ENCODE peak calls at places on chromosome 10, in six cellular contexts. One of them, this sample, is unnamed.

GRCh38 chr10:81724431-81724830 is 150.6 kb upstream of the NRG3 start:
- ATAC-seq in activated naive CD8-positive, alpha-beta T cell treated with anti-CD3 and anti-CD28 coated beads, Interleukin-2, amount 10 ng/mL, durations not matched to agents 7 days and 5 days: peak
- ATAC-seq in lung: no peak
- ATAC-seq in Right ventricle myocardium superior: no peak
- ATAC-seq in activated CD4-positive, alpha-beta T cell treated with anti-CD3 and anti-CD28 coated beads for 36 hours: peak
- ATAC-seq in A549: no peak
- ATAC-seq in this sample: peak

GRCh38 chr10:122407375-122408125 is 33.0 kb downstream of the PLEKHA1 start:
- ATAC-seq in activated naive CD8-positive, alpha-beta T cell treated with anti-CD3 and anti-CD28 coated beads, Interleukin-2, amount 10 ng/mL, durations not matched to agents 7 days and 5 days: no peak
- ATAC-seq in activated CD4-positive, alpha-beta T cell treated with anti-CD3 and anti-CD28 coated beads for 36 hours: peak
- ATAC-seq in A549: no peak
- ATAC-seq in lung: no peak
- ATAC-seq in Right ventricle myocardium superior: no peak
- ATAC-seq in this sample: no peak

GRCh38 chr10:80630324-80630723 is 92.6 kb downstream of the SH2D4B start:
- ATAC-seq in lung: no peak
- ATAC-seq in activated CD4-positive, alpha-beta T cell treated with anti-CD3 and anti-CD28 coated beads for 36 hours: no peak
- ATAC-seq in A549: no peak
- ATAC-seq in activated naive CD8-positive, alpha-beta T cell treated with anti-CD3 and anti-CD28 coated beads, Interleukin-2, amount 10 ng/mL, durations not matched to agents 7 days and 5 days: no peak
- ATAC-seq in Right ventricle myocardium superior: no peak
- ATAC-seq in this sample: no peak

GRCh38 chr10:109886037-109886787 is 37.1 kb downstream of the XPNPEP1 start:
- ATAC-seq in lung: no peak
- ATAC-seq in activated CD4-positive, alpha-beta T cell treated with anti-CD3 and anti-CD28 coated beads for 36 hours: no peak
- ATAC-seq in Right ventricle myocardium superior: no peak
- ATAC-seq in activated naive CD8-positive, alpha-beta T cell treated with anti-CD3 and anti-CD28 coated beads, Interleukin-2, amount 10 ng/mL, durations not matched to agents 7 days and 5 days: no peak
- ATAC-seq in A549: no peak
- ATAC-seq in this sample: no peak

GRCh38 chr10:74384615-74385213 is 233.7 kb downstream of the ADK start:
- ATAC-seq in activated CD4-positive, alpha-beta T cell treated with anti-CD3 and anti-CD28 coated beads for 36 hours: no peak
- ATAC-seq in Right ventricle myocardium superior: no peak
- ATAC-seq in activated naive CD8-positive, alpha-beta T cell treated with anti-CD3 and anti-CD28 coated beads, Interleukin-2, amount 10 ng/mL, durations not matched to agents 7 days and 5 days: no peak
- ATAC-seq in A549: no peak
- ATAC-seq in lung: no peak
- ATAC-seq in this sample: no peak

GRCh38 chr10:99534939-99535763 is 2.4 kb downstream of the NKX2-3 start:
- ATAC-seq in activated naive CD8-positive, alpha-beta T cell treated with anti-CD3 and anti-CD28 coated beads, Interleukin-2, amount 10 ng/mL, durations not matched to agents 7 days and 5 days: no peak
- ATAC-seq in A549: peak
- ATAC-seq in lung: peak
- ATAC-seq in activated CD4-positive, alpha-beta T cell treated with anti-CD3 and anti-CD28 coated beads for 36 hours: peak
- ATAC-seq in Right ventricle myocardium superior: peak
- ATAC-seq in this sample: peak

GRCh38 chr10:72037811-72038210 is 50.5 kb downstream of the SPOCK2 start:
- ATAC-seq in A549: no peak
- ATAC-seq in activated CD4-positive, alpha-beta T cell treated with anti-CD3 and anti-CD28 coated beads for 36 hours: no peak
- ATAC-seq in Right ventricle myocardium superior: no peak
- ATAC-seq in activated naive CD8-positive, alpha-beta T cell treated with anti-CD3 and anti-CD28 coated beads, Interleukin-2, amount 10 ng/mL, durations not matched to agents 7 days and 5 days: no peak
- ATAC-seq in lung: no peak
- ATAC-seq in this sample: no peak

GRCh38 chr10:3172081-3172445 is 519 bp downstream of the PITRM1 start:
- ATAC-seq in A549: peak
- ATAC-seq in activated naive CD8-positive, alpha-beta T cell treated with anti-CD3 and anti-CD28 coated beads, Interleukin-2, amount 10 ng/mL, durations not matched to agents 7 days and 5 days: no peak
- ATAC-seq in lung: no peak
- ATAC-seq in Right ventricle myocardium superior: peak
- ATAC-seq in activated CD4-positive, alpha-beta T cell treated with anti-CD3 and anti-CD28 coated beads for 36 hours: peak
- ATAC-seq in this sample: no peak

GRCh38 chr10:18140957-18141888 is 999 bp downstream of the CACNB2 start:
- ATAC-seq in activated naive CD8-positive, alpha-beta T cell treated with anti-CD3 and anti-CD28 coated beads, Interleukin-2, amount 10 ng/mL, durations not matched to agents 7 days and 5 days: no peak
- ATAC-seq in Right ventricle myocardium superior: peak
- ATAC-seq in A549: peak
- ATAC-seq in lung: no peak
- ATAC-seq in activated CD4-positive, alpha-beta T cell treated with anti-CD3 and anti-CD28 coated beads for 36 hours: no peak
- ATAC-seq in this sample: no peak

GRCh38 chr10:109912335-109913282 is 10.7 kb downstream of the XPNPEP1 start:
- ATAC-seq in lung: no peak
- ATAC-seq in activated CD4-positive, alpha-beta T cell treated with anti-CD3 and anti-CD28 coated beads for 36 hours: no peak
- ATAC-seq in Right ventricle myocardium superior: no peak
- ATAC-seq in activated naive CD8-positive, alpha-beta T cell treated with anti-CD3 and anti-CD28 coated beads, Interleukin-2, amount 10 ng/mL, durations not matched to agents 7 days and 5 days: no peak
- ATAC-seq in A549: no peak
- ATAC-seq in this sample: peak

GRCh38 chr10:74888947-74889661 is 62.7 kb downstream of the KAT6B start:
- ATAC-seq in Right ventricle myocardium superior: peak
- ATAC-seq in activated CD4-positive, alpha-beta T cell treated with anti-CD3 and anti-CD28 coated beads for 36 hours: no peak
- ATAC-seq in lung: no peak
- ATAC-seq in A549: peak
- ATAC-seq in activated naive CD8-positive, alpha-beta T cell treated with anti-CD3 and anti-CD28 coated beads, Interleukin-2, amount 10 ng/mL, durations not matched to agents 7 days and 5 days: no peak
- ATAC-seq in this sample: no peak

GRCh38 chr10:61016007-61016406 is 72.0 kb upstream of the RHOBTB1 start:
- ATAC-seq in activated naive CD8-positive, alpha-beta T cell treated with anti-CD3 and anti-CD28 coated beads, Interleukin-2, amount 10 ng/mL, durations not matched to agents 7 days and 5 days: no peak
- ATAC-seq in activated CD4-positive, alpha-beta T cell treated with anti-CD3 and anti-CD28 coated beads for 36 hours: no peak
- ATAC-seq in Right ventricle myocardium superior: no peak
- ATAC-seq in lung: no peak
- ATAC-seq in A549: no peak
- ATAC-seq in this sample: no peak

GRCh38 chr10:6211341-6212265 is 8.9 kb downstream of the PFKFB3 start:
- ATAC-seq in A549: peak
- ATAC-seq in activated naive CD8-positive, alpha-beta T cell treated with anti-CD3 and anti-CD28 coated beads, Interleukin-2, amount 10 ng/mL, durations not matched to agents 7 days and 5 days: no peak
- ATAC-seq in lung: no peak
- ATAC-seq in Right ventricle myocardium superior: peak
- ATAC-seq in activated CD4-positive, alpha-beta T cell treated with anti-CD3 and anti-CD28 coated beads for 36 hours: no peak
- ATAC-seq in this sample: no peak

GRCh38 chr10:69663548-69663947 is 33.5 kb downstream of the FAM241B start:
- ATAC-seq in activated CD4-positive, alpha-beta T cell treated with anti-CD3 and anti-CD28 coated beads for 36 hours: no peak
- ATAC-seq in activated naive CD8-positive, alpha-beta T cell treated with anti-CD3 and anti-CD28 coated beads, Interleukin-2, amount 10 ng/mL, durations not matched to agents 7 days and 5 days: no peak
- ATAC-seq in lung: no peak
- ATAC-seq in Right ventricle myocardium superior: no peak
- ATAC-seq in A549: peak
- ATAC-seq in this sample: no peak

GRCh38 chr10:23198940-23199767 is 7.0 kb downstream of the PTF1A start:
- ATAC-seq in activated CD4-positive, alpha-beta T cell treated with anti-CD3 and anti-CD28 coated beads for 36 hours: no peak
- ATAC-seq in activated naive CD8-positive, alpha-beta T cell treated with anti-CD3 and anti-CD28 coated beads, Interleukin-2, amount 10 ng/mL, durations not matched to agents 7 days and 5 days: no peak
- ATAC-seq in Right ventricle myocardium superior: no peak
- ATAC-seq in lung: no peak
- ATAC-seq in A549: peak
- ATAC-seq in this sample: no peak

GRCh38 chr10:77548157-77548556 is 89.5 kb downstream of the KCNMA1 start:
- ATAC-seq in A549: no peak
- ATAC-seq in lung: no peak
- ATAC-seq in activated naive CD8-positive, alpha-beta T cell treated with anti-CD3 and anti-CD28 coated beads, Interleukin-2, amount 10 ng/mL, durations not matched to agents 7 days and 5 days: no peak
- ATAC-seq in Right ventricle myocardium superior: peak
- ATAC-seq in activated CD4-positive, alpha-beta T cell treated with anti-CD3 and anti-CD28 coated beads for 36 hours: no peak
- ATAC-seq in this sample: no peak

GRCh38 chr10:101346177-101346576 is 7.8 kb upstream of the BTRC start:
- ATAC-seq in lung: no peak
- ATAC-seq in activated CD4-positive, alpha-beta T cell treated with anti-CD3 and anti-CD28 coated beads for 36 hours: no peak
- ATAC-seq in A549: no peak
- ATAC-seq in Right ventricle myocardium superior: no peak
- ATAC-seq in activated naive CD8-positive, alpha-beta T cell treated with anti-CD3 and anti-CD28 coated beads, Interleukin-2, amount 10 ng/mL, durations not matched to agents 7 days and 5 days: no peak
- ATAC-seq in this sample: no peak

GRCh38 chr10:23230582-23230981 is 38.5 kb downstream of the PTF1A start:
- ATAC-seq in activated naive CD8-positive, alpha-beta T cell treated with anti-CD3 and anti-CD28 coated beads, Interleukin-2, amount 10 ng/mL, durations not matched to agents 7 days and 5 days: no peak
- ATAC-seq in lung: no peak
- ATAC-seq in activated CD4-positive, alpha-beta T cell treated with anti-CD3 and anti-CD28 coated beads for 36 hours: no peak
- ATAC-seq in Right ventricle myocardium superior: no peak
- ATAC-seq in A549: no peak
- ATAC-seq in this sample: no peak

GRCh38 chr10:12914111-12914510 is 87.4 kb downstream of the CCDC3 start:
- ATAC-seq in A549: no peak
- ATAC-seq in activated CD4-positive, alpha-beta T cell treated with anti-CD3 and anti-CD28 coated beads for 36 hours: peak
- ATAC-seq in lung: no peak
- ATAC-seq in activated naive CD8-positive, alpha-beta T cell treated with anti-CD3 and anti-CD28 coated beads, Interleukin-2, amount 10 ng/mL, durations not matched to agents 7 days and 5 days: no peak
- ATAC-seq in Right ventricle myocardium superior: no peak
- ATAC-seq in this sample: no peak

GRCh38 chr10:114458955-114459354 is 54.7 kb upstream of the AFAP1L2 start:
- ATAC-seq in activated naive CD8-positive, alpha-beta T cell treated with anti-CD3 and anti-CD28 coated beads, Interleukin-2, amount 10 ng/mL, durations not matched to agents 7 days and 5 days: peak
- ATAC-seq in lung: no peak
- ATAC-seq in A549: peak
- ATAC-seq in activated CD4-positive, alpha-beta T cell treated with anti-CD3 and anti-CD28 coated beads for 36 hours: peak
- ATAC-seq in Right ventricle myocardium superior: peak
- ATAC-seq in this sample: no peak

GRCh38 chr10:97336942-97337719 is 2.6 kb upstream of the FRAT2 start:
- ATAC-seq in activated naive CD8-positive, alpha-beta T cell treated with anti-CD3 and anti-CD28 coated beads, Interleukin-2, amount 10 ng/mL, durations not matched to agents 7 days and 5 days: no peak
- ATAC-seq in A549: no peak
- ATAC-seq in lung: no peak
- ATAC-seq in Right ventricle myocardium superior: no peak
- ATAC-seq in activated CD4-positive, alpha-beta T cell treated with anti-CD3 and anti-CD28 coated beads for 36 hours: no peak
- ATAC-seq in this sample: no peak

GRCh38 chr10:94299417-94299816 is 63.3 kb downstream of the NOC3L start:
- ATAC-seq in lung: no peak
- ATAC-seq in activated CD4-positive, alpha-beta T cell treated with anti-CD3 and anti-CD28 coated beads for 36 hours: peak
- ATAC-seq in activated naive CD8-positive, alpha-beta T cell treated with anti-CD3 and anti-CD28 coated beads, Interleukin-2, amount 10 ng/mL, durations not matched to agents 7 days and 5 days: peak
- ATAC-seq in A549: no peak
- ATAC-seq in Right ventricle myocardium superior: no peak
- ATAC-seq in this sample: peak

GRCh38 chr10:72310636-72311035 is 36.9 kb downstream of the DDIT4 start:
- ATAC-seq in activated naive CD8-positive, alpha-beta T cell treated with anti-CD3 and anti-CD28 coated beads, Interleukin-2, amount 10 ng/mL, durations not matched to agents 7 days and 5 days: no peak
- ATAC-seq in Right ventricle myocardium superior: peak
- ATAC-seq in A549: peak
- ATAC-seq in lung: no peak
- ATAC-seq in activated CD4-positive, alpha-beta T cell treated with anti-CD3 and anti-CD28 coated beads for 36 hours: no peak
- ATAC-seq in this sample: no peak

GRCh38 chr10:122338609-122339441 is 35.7 kb upstream of the PLEKHA1 start:
- ATAC-seq in A549: no peak
- ATAC-seq in lung: no peak
- ATAC-seq in Right ventricle myocardium superior: peak
- ATAC-seq in activated naive CD8-positive, alpha-beta T cell treated with anti-CD3 and anti-CD28 coated beads, Interleukin-2, amount 10 ng/mL, durations not matched to agents 7 days and 5 days: no peak
- ATAC-seq in activated CD4-positive, alpha-beta T cell treated with anti-CD3 and anti-CD28 coated beads for 36 hours: no peak
- ATAC-seq in this sample: no peak

GRCh38 chr10:96820730-96821129 is 11.4 kb upstream of the LCOR start:
- ATAC-seq in activated CD4-positive, alpha-beta T cell treated with anti-CD3 and anti-CD28 coated beads for 36 hours: no peak
- ATAC-seq in A549: no peak
- ATAC-seq in lung: no peak
- ATAC-seq in activated naive CD8-positive, alpha-beta T cell treated with anti-CD3 and anti-CD28 coated beads, Interleukin-2, amount 10 ng/mL, durations not matched to agents 7 days and 5 days: no peak
- ATAC-seq in Right ventricle myocardium superior: no peak
- ATAC-seq in this sample: no peak

This sample was measured in stimulated activated memory B cell treated with anti-CD40 and anti-IgM and Interleukin-4, amounts not matched to agents 10 μg/mL and 1 μg/mL and 100 μg/mL, for 72 hours.